ENCODE peak calls at places on chromosomes 3 and 15, in five cellular contexts. A, M, W, O and H are unnamed samples.

GRCh38 chr3:45631486-45631885 is 36.9 kb downstream of the LIMD1 start:
- DNase-seq in A (no peak), M (no peak), W (no peak), O (no peak), H (no peak)

GRCh38 chr3:22296641-22297040 is 545.6 kb upstream of the ZNF385D start:
- DNase-seq in A (no peak), M (no peak), W (no peak), O (no peak), H (no peak)

GRCh38 chr15:71548317-71548908 is 261.9 kb upstream of the NR2E3 start:
- DNase-seq in A (no peak), M (no peak), W (no peak), O (no peak), H (no peak)

GRCh38 chr15:99956022-99956775 is 223.0 kb upstream of the LYSMD4 start:
- DNase-seq in A (peak; percentile 50), M (no peak), W (peak; percentile 66), O (no peak), H (peak; percentile 17)

GRCh38 chr3:36227982-36228381 is 152.3 kb upstream of the STAC start:
- DNase-seq in A (no peak), M (no peak), W (no peak), O (no peak), H (no peak)

GRCh38 chr3:177904661-177905060 is 631.6 kb upstream of the KCNMB2 start:
- DNase-seq in A (no peak), M (no peak), W (no peak), O (no peak), H (no peak)

GRCh38 chr3:41710646-41711388 is 251.1 kb downstream of the ULK4 start:
- DNase-seq in A (no peak), M (no peak), W (no peak), O (peak; percentile 13), H (no peak)

GRCh38 chr3:185335799-185336198 is 27.1 kb upstream of the MAP3K13 start:
- DNase-seq in A (no peak), M (no peak), W (no peak), O (peak; percentile 80), H (no peak)

GRCh38 chr3:195559723-195560409 is 16.7 kb upstream of the PPP1R2 start:
- DNase-seq in A (no peak), M (no peak), W (no peak), O (no peak), H (no peak)

GRCh38 chr3:69444980-69445379 is 59.1 kb upstream of the FRMD4B start:
- DNase-seq in A (no peak), M (no peak), W (no peak), O (no peak), H (no peak)

DNA sequence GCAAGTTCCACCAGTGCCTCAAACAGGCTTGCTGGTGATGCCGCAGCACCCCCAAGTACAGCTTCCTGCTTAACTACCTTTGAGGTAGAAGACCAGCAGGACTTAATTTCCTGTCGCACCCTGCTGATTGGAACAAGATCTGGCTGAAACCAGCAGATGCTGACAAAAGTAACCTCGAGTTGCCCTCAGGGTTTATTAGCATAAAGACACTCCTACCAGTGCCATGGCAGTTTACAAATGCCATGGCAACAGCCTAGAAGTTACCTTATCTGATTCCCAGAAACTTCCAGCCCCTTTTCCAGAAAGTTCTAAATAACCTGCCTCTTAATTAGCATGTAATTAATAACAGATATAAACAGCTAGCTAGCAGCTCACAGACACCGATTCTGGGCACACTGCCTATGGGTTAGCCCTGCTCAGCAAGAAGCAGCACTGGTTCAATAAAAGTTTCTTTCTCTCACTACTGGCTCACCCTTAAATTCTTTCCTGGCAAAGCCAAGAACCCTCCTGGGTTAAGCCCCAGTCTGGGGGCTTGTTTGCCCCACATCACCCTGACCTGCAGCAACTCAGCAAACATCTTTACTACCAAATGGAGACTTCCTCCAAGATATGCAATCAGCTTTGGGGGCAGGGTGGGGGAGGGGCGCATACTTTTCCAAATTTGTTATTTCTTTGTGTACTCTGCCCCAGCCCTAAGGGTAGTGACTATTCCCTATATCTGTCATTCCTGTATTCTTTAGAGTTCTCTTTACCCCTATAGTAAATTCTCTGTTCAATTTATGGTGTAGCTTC is 54.2 kb downstream of the MAP4 start:
- DNase-seq in A (no peak), M (no peak), W (no peak), O (no peak), H (no peak)
- TF ChIP-seq EP300 in A (no peak), M (no peak), W (no peak), O (no peak), H (no peak)

GRCh38 chr3:194091141-194091540 is 44.8 kb upstream of the HES1 start:
- DNase-seq in A (no peak), M (no peak), W (no peak), O (peak; percentile 75), H (no peak)

GRCh38 chr3:194090716-194091115 is 45.2 kb upstream of the HES1 start:
- DNase-seq in A (no peak), M (no peak), W (no peak), O (no peak), H (no peak)

GRCh38 chr3:194086251-194087075 is 49.5 kb upstream of the HES1 start:
- DNase-seq in A (no peak), M (peak; percentile 13), W (peak; percentile 38), O (no peak), H (no peak)

GRCh38 chr3:194087995-194088841 is 47.7 kb upstream of the HES1 start:
- DNase-seq in A (no peak), M (no peak), W (peak; percentile 58), O (no peak), H (no peak)

DNA sequence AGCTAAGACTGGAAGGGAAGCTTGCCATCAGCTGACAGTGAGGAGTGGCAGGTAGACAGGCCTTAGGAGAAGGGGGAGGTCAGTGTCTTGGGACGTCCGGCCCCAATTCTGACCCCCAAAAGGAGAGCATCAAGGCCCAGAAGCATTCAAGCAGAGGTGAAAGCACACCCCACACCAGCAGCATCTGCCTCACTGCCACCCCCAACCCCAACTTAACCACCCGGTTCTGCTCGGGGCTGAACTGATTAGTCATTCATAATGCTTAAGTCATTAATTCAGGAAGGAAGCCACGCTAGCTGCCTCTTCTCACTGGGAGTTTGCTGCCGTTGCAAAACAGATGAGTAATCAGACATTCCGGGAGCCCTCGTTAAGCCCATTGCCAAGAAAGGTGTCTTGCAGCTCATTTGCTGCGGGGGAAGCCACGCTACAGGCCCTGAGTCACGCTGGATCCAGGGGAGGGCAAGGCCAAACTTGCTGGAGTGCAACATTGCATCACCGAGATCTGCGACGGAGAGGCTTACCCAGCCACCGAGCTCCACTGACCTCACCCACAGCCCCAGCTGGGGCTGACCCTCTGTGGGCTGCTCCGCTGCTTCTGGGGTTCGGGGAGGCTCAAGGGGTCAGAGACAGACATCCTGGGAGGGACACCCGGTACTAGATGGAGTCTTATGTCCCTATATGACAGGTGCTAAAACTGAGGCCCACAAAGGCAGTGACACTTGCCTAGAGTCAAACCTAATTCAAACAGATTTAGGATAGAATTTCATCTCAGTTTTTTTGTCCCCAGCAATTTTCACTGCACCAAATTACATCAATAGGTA is 46.4 kb upstream of the HES1 start:
- DNase-seq in A (peak; percentile 96), M (peak; percentile 40), W (peak; percentile 94), O (peak; percentile 94), H (peak; percentile 82)
- TF ChIP-seq POLR2A in A (no peak), M (no peak), W (no peak), O (no peak), H (no peak)

DNA sequence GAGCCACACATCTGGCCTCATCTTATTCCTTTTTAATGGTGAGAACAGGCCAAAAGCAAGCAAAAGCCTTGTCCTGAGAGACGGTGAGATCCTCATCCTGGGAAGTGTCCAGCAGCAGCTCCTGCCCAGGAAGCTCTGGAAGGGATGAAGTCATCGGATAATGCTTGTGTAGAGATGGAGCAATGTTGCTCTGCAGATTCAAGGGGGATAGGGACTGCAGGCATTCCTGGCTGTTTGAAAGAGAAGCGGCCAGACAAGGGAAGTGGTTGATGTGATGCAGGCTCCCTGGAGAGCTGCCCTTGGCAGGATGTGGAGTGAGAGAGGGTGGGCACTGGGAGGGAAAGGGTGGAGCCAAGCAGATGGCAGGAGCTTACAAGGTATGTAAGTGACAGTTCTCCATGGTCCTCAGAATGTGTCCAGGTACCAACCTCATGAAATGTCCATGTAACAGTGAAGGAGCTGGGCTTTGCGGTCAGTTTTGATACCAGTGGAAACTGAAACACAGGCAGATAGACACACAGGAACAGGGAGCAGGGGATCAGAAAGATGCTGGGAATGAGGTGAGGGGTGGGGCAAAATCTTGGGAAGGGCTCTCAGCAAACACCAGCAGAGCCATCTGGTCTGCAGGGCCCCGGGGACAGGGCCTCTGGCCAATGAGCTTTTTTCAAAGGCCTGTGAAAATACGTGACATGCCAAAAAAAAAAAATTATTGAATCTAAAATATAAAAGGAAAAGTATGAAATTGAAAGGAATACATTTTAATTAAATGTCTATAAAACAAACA is 32.2 kb upstream of the LACTB start:
- DNase-seq in A (peak; percentile 89), M (no peak), W (no peak), O (peak; percentile 91), H (no peak)
- TF ChIP-seq EP300 in A (no peak), M (no peak), W (no peak), O (no peak), H (no peak)

DNA sequence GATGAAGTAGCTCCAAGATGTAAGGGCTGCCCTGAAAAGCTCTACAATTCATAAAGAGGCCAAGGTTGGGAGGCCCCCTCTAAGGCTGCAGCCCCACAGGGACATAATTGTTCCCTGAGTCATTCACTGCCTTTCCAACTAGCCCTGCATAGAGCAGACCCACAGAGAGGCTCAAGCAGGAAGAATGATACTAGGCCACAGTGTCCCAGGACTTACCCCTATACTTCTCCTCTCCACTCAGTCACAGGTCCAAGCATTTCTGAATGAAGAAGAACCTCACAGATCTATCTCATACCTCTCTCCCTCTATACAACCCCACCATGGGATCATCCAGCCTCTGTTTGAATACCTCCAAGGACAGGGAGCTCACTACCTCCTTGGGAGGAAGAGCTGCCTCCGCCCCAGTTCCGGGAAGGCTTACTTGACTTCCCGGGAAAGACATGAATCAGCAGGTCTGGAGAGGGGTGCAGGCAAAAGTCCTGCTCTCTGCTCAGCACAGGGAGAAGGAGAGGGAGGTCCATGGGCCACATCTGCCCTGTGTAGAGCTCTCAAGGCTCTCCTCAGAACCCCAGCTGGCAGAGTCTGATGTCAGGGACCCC is 6.9 kb upstream of the SKIC8 start:
- DNase-seq in A (no peak), M (no peak), W (no peak), O (no peak), H (no peak)
- TF ChIP-seq POLR2A in A (no peak), M (no peak), W (no peak), O (no peak), H (no peak)

GRCh38 chr15:27457766-27458165 is 486.8 kb downstream of the GABRG3 start:
- DNase-seq in A (no peak), M (no peak), W (no peak), O (no peak), H (no peak)

GRCh38 chr15:27459836-27460235 is 488.9 kb downstream of the GABRG3 start:
- DNase-seq in A (no peak), M (no peak), W (no peak), O (no peak), H (no peak)

GRCh38 chr15:27456807-27457206 is 485.8 kb downstream of the GABRG3 start:
- DNase-seq in A (no peak), M (no peak), W (no peak), O (no peak), H (no peak)

GRCh38 chr15:27454281-27455060 is 483.5 kb downstream of the GABRG3 start:
- DNase-seq in A (no peak), M (no peak), W (no peak), O (peak; percentile 50), H (no peak)

GRCh38 chr15:27458370-27459084 is 487.5 kb downstream of the GABRG3 start:
- DNase-seq in A (no peak), M (no peak), W (no peak), O (no peak), H (no peak)
- TF ChIP-seq EP300 in A (no peak), M (no peak), W (no peak), O (no peak), H (no peak)